ENCODE peak calls at places on chromosomes 13 and 19, in five cellular contexts. F, O, M, I and R are unnamed samples.

GRCh38 chr13:81140675-81141074 is 799.7 kb upstream of the SPRY2 start:
- DNase-seq in O (no peak), I (no peak), M (no peak), F (no peak), R (no peak)

GRCh38 chr19:51971624-51972023 is 15.0 kb downstream of the ZNF350 start:
- DNase-seq in F (no peak), I (no peak), M (no peak), O (no peak), R (no peak)

GRCh38 chr13:22801402-22802003 is 379.3 kb upstream of the SGCG start:
- DNase-seq in I (no peak), F (no peak), M (peak), O (no peak), R (no peak)

GRCh38 chr13:99471231-99472202 is 29.8 kb upstream of the TM9SF2 start:
- DNase-seq in F (no peak), I (no peak), M (no peak), O (no peak), R (no peak)

GRCh38 chr13:99389520-99390304 is 82.5 kb upstream of the GPR183 start:
- DNase-seq in O (no peak), F (no peak), M (no peak), I (no peak), R (no peak)

GRCh38 chr13:24127116-24127631 is 33.3 kb upstream of the SPATA13 start:
- DNase-seq in F (peak), O (no peak), M (no peak), I (no peak), R (no peak)

GRCh38 chr19:30174357-30174645 is 197.9 kb upstream of the ZNF536 start:
- DNase-seq in O (no peak), I (no peak), M (no peak), F (no peak), R (no peak)

GRCh38 chr13:52128714-52129700 is at the start of gene NEK5:
- DNase-seq in O (peak), M (peak), I (no peak), F (peak), R (peak)

GRCh38 chr19:5983367-5983955 is 5.5 kb upstream of the RANBP3 start:
- DNase-seq in O (no peak), F (no peak), I (no peak), M (no peak), R (no peak)

GRCh38 chr19:49411681-49412321 is 11.4 kb downstream of the PTH2 start:
- DNase-seq in I (no peak), M (no peak), F (no peak), O (no peak), R (no peak)

GRCh38 chr13:113483504-113484287 is 6.8 kb downstream of the DCUN1D2 start:
- DNase-seq in M (no peak), O (no peak), I (no peak), F (no peak), R (no peak)

GRCh38 chr13:40665061-40665753 is 1.2 kb downstream of the FOXO1 start:
- DNase-seq in O (peak), F (peak), M (no peak), I (peak), R (peak)

GRCh38 chr19:35136977-35137702 is 1.5 kb upstream of the FXYD1 start:
- DNase-seq in F (no peak), I (no peak), O (no peak), M (peak), R (no peak)

GRCh38 chr19:34134190-34135032 is 37.9 kb upstream of the LSM14A start:
- DNase-seq in M (peak), O (peak), F (peak), I (peak), R (peak)

GRCh38 chr19:1252221-1252817 is 3.9 kb downstream of the MIDN start:
- DNase-seq in I (peak), M (no peak), O (peak), F (peak), R (peak)

GRCh38 chr13:47188802-47189201 is 291.9 kb upstream of the HTR2A start:
- DNase-seq in M (no peak), O (no peak), I (no peak), F (no peak), R (no peak)

GRCh38 chr19:2550431-2551171 is 74.7 kb downstream of the GADD45B start:
- DNase-seq in I (no peak), F (no peak), M (no peak), O (no peak), R (no peak)

GRCh38 chr13:30364876-30365275 is 57.4 kb upstream of the UBE2L5 start:
- DNase-seq in I (no peak), F (no peak), M (no peak), O (no peak), R (no peak)

GRCh38 chr19:11400695-11401291 is 16.7 kb upstream of the EPOR start:
- DNase-seq in M (no peak), I (no peak), F (no peak), O (no peak), R (no peak)

GRCh38 chr19:14703833-14704232 is 14.0 kb downstream of the ZNF333 start:
- DNase-seq in I (no peak), O (no peak), F (no peak), M (no peak), R (no peak)

GRCh38 chr13:67410645-67411044 is 180.5 kb upstream of the PCDH9 start:
- DNase-seq in F (no peak), I (no peak), O (no peak), M (no peak), R (no peak)

GRCh38 chr13:113074876-113075275 is 30.7 kb upstream of the F7 start:
- DNase-seq in O (no peak), I (no peak), F (no peak), M (no peak), R (no peak)

GRCh38 chr13:34567558-34567957 is 374.5 kb upstream of the NBEA start:
- DNase-seq in M (peak), F (no peak), I (no peak), O (no peak), R (no peak)

GRCh38 chr19:33758541-33759013 is 38.1 kb upstream of the KCTD15 start:
- DNase-seq in M (no peak), O (peak), I (no peak), F (no peak), R (no peak)

GRCh38 chr19:13215572-13216380 is 65.6 kb downstream of the IER2 start:
- DNase-seq in I (no peak), M (peak), O (no peak), F (no peak), R (no peak)

GRCh38 chr13:99404005-99404755 is 97.0 kb upstream of the GPR183 start:
- DNase-seq in I (no peak), O (no peak), M (peak), F (no peak), R (no peak)

GRCh38 chr13:89862011-89862690 is 1485.3 kb upstream of the MIR17HG start:
- DNase-seq in O (no peak), I (no peak), F (no peak), M (no peak), R (no peak)

GRCh38 chr19:31946491-31946890 is 398.9 kb upstream of the ZNF507 start:
- DNase-seq in O (no peak), M (no peak), F (no peak), I (no peak), R (no peak)

GRCh38 chr19:23716792-23717191 is 29.8 kb upstream of the ZNF675 start:
- DNase-seq in I (no peak), M (no peak), O (no peak), F (no peak), R (no peak)

GRCh38 chr13:74006666-74007065 is 127.5 kb downstream of the KLF12 start:
- DNase-seq in M (no peak), F (no peak), I (no peak), O (no peak), R (no peak)

GRCh38 chr13:48233886-48234488 is 981 bp downstream of the ITM2B start:
- DNase-seq in I (no peak), M (no peak), F (no peak), O (no peak), R (peak)

GRCh38 chr13:113049981-113050380 is 55.6 kb upstream of the F7 start:
- DNase-seq in M (no peak), F (no peak), O (no peak), I (no peak), R (no peak)

GRCh38 chr13:40192516-40193257 is 473.8 kb downstream of the FOXO1 start:
- DNase-seq in M (no peak), O (no peak), F (no peak), I (peak), R (no peak)

GRCh38 chr19:9673912-9674668 is 810 bp downstream of the ZNF562 start:
- DNase-seq in I (no peak), M (peak), O (no peak), F (no peak), R (no peak)

GRCh38 chr13:33260168-33261098 is 25.1 kb downstream of the STARD13 start:
- DNase-seq in F (no peak), O (peak), M (peak), I (no peak), R (no peak)

GRCh38 chr13:30520571-30520970 is 54.8 kb upstream of the HMGB1 start:
- DNase-seq in M (no peak), I (no peak), O (no peak), F (no peak), R (no peak)

DNA sequence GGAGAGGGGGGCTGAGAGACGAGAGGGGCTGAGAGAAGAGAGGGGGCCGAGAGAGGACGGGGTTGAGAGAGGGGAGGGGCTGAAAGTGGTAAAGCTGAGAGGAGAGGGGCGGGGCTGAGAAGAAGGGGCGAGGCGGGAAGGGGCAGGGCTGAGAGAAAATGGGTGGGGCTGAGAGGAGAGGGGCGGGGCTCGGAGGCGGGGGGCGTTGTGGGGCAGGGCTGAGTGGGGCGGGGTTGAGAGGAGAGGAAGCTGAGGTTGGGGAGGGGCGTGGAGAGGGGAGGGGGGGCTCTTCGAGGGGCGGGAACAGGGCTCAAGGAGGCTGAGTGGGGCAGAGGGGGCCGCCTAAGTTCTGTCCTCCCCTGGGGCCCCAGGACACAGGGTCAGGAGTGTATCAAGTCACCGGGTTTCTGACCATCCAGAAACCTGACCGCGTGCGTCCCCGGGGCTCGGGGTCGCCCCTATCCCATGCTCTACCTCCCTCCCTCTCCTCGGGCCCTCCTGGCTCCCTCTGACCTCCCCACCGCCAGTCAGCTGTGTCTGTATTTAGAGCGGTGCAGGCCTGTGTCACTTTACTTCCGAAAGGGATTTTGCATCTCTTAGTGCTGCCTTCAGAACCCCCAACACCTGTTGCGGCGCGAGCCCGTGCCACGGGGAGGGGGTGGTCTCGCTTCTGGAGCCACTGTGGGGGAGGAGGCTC is 38.6 kb upstream of the SEMA6B start:
- DNase-seq in O (peak), I (no peak), F (peak), M (no peak), R (no peak)
- H3K4me3 ChIP-seq in O (no peak), I (peak), F (no peak), M (peak), R (no peak)

GRCh38 chr13:49253310-49253709 is 5.6 kb downstream of the CDADC1 start:
- DNase-seq in M (no peak), F (no peak), I (no peak), O (no peak), R (no peak)

GRCh38 chr13:49246850-49247721 is 639 bp upstream of the CDADC1 start:
- DNase-seq in O (peak), M (no peak), F (no peak), I (no peak), R (no peak)

GRCh38 chr13:49248433-49249002 is 793 bp downstream of the CDADC1 start:
- DNase-seq in M (peak), F (no peak), I (no peak), O (peak), R (no peak)

DNA sequence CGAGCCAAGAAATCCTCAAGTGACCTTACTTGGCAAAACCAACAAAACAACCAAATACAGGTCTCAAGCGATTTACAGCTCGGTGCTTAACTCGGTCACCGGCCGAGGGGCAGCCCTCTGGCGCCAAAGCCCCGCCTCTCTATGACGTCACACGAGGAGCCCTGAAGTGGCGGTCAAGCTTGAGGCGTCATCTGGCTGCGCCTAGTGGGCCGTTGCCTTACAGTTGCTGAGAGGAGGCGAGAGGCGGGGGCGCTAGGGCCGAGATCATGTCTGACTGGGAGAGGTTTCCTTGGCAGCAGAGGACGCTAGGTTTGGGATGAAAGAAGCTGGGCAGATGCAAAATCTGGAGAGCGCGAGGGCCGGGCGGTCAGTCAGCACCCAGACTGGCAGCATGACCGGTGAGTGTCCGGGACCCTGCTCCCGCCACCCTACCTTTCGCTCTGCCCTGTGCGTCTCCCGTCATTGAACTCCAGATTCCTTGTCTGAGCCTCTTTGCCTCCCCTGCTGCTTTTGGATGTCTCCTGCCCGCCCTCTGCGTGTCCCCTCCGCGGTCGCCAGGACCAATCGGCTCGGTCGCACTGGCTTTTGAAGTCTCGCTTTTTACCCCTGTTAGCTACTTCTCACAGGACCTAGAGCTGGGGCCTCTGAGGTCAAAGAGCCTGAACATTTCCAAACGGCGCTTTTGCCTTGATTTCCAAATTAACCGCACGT is at the start of gene CDADC1:
- DNase-seq in F (peak), I (peak), M (peak), O (peak), R (peak)
- TF ChIP-seq POLR2A in F (peak), I (peak), M (peak), O (peak), R (peak)

GRCh38 chr19:21569497-21569870 is 64.1 kb downstream of the ZNF429 start:
- DNase-seq in F (peak), M (no peak), O (peak), I (peak), R (no peak)
- TF ChIP-seq POLR2AphosphoS5 in F (no peak), M (no peak), O (no peak), I (no peak), R (no peak)

DNA sequence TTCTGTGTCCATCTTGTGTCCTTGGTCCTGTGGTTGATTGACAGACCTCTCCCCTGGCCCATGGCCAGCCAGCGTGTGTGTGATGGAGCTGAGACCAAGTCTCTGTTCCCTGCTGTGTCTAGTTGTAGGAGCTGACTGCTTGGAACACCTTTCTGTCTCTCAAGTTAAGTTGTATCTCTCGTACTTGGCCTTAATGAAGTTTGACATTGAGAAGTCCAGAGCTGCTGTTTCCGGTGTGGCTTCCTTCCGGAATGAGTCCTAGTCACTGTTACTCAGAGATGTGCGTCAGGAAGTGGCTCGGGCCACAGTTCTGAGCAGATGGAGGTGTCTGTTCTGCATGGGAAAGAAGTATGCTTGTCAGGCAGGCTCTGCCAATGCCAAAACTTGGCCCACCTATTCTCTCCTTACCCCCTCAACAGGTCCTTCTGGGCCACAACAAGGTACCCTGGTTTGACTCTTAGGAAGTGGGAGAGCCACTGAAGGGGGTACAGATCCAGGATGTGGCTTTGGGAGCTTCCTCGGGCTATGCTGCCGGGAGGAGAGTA is 54.3 kb downstream of the GATAD2A start:
- DNase-seq in M (no peak), I (no peak), O (peak), F (peak), R (no peak)
- H3K4me3 ChIP-seq in M (no peak), I (peak), O (peak), F (no peak), R (no peak)

DNA sequence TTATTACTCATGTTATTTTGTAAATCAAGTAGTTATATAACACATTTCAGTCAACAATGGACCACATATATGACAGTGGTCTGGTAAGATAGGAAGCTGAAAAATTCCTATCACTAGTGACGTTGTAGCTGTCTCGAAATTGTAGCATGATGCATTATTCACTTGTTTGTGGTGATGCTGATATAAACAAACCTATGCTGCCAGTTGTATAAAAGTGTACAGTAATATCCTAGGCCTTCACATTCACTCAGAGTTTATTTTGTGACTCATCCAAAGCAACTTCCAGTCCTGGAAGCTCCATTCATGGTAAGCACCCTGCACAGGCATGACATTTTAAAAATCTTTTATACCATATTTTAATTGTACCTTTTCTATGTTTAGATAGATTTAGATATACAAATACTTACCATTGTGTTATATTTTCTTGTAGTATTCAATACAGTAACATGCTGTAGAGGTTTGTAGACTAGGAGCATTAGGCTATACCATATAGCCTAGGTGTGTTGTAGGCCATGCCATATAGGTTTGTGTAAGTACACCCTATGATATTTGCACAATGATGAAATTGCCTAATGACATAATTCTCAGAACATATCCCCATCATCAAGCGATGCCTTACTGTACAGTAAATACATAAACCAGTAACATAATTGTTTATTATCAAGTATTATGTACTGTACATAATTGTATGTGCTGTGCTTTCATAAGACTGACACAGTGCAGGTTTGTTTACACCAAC is 49.3 kb downstream of the IFT88 start:
- DNase-seq in I (no peak), O (no peak), F (no peak), M (no peak), R (no peak)
- TF ChIP-seq POLR2A in I (no peak), O (no peak), F (no peak), M (no peak), R (no peak)

DNA sequence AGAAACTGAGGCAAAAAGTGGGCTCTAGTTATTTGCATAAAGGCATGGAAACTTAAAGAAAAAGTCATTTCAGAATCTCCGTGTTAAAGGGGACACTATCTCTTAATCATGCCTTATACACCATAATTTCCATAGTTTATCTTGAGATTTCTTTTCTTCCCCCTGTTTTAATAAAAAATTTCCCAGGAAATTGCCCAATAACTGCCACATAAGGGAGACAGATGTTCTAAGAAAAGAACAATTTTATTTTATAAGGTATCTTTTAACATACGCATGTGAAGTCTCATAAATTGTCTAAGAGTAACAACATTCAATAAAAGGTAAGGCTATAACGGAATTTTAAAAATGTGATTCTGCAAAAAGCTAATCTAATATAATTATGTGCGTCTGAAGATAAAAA is 371.3 kb downstream of the IRS2 start:
- DNase-seq in I (no peak), O (no peak), M (no peak), F (no peak), R (no peak)
- TF ChIP-seq POLR2AphosphoS5 in I (no peak), O (no peak), M (no peak), F (no peak), R (no peak)

GRCh38 chr19:17777840-17778620 is 16.9 kb upstream of the B3GNT3 start:
- DNase-seq in I (peak), F (peak), O (peak), M (peak), R (no peak)
- H3K4me3 ChIP-seq in I (peak), F (peak), O (peak), M (no peak), R (no peak)

GRCh38 chr19:41263042-41263849 is 926 bp upstream of the HNRNPUL1 start:
- DNase-seq in M (peak), O (peak), I (peak), F (peak), R (peak)

GRCh38 chr19:41261474-41262190 is 2.5 kb upstream of the HNRNPUL1 start:
- DNase-seq in M (no peak), F (no peak), O (no peak), I (no peak), R (no peak)

GRCh38 chr19:41263850-41264580 is at the start of gene HNRNPUL1:
- DNase-seq in F (peak), O (peak), I (peak), M (peak), R (peak)

GRCh38 chr19:41265376-41266153 is 1.4 kb downstream of the HNRNPUL1 start:
- DNase-seq in F (peak), M (peak), I (no peak), O (peak), R (peak)

GRCh38 chr19:41264581-41265375 is 606 bp downstream of the HNRNPUL1 start:
- DNase-seq in M (peak), F (peak), O (peak), I (peak), R (peak)
- TF ChIP-seq POLR2A in M (no peak), F (no peak), O (no peak), I (no peak), R (peak)

GRCh38 chr19:36849701-36850645 is 703 bp upstream of the ZNF345 start:
- DNase-seq in I (peak), O (peak), M (peak), F (peak), R (peak)
- TF ChIP-seq POLR2AphosphoS5 in I (peak), O (peak), M (no peak), F (peak), R (peak)